ENCODE peak calls at places on chromosomes 13 and 19, in six cellular contexts. One of them, this sample, is unnamed.

GRCh38 chr13:113074876-113075275 is 30.7 kb upstream of the F7 start:
- DNase-seq in NCI-H1105 treated with DMSO at 0.1 percent for 48 hours: no peak
- DNase-seq in HFF-Myc: no peak
- DNase-seq in CD4-positive, alpha-beta memory T cell: no peak
- DNase-seq in foreskin fibroblast: no peak
- DNase-seq in EH: no peak
- DNase-seq in this sample: no peak

GRCh38 chr19:1748115-1748702 is 5.1 kb upstream of the ONECUT3 start:
- DNase-seq in NCI-H1105 treated with DMSO at 0.1 percent for 48 hours: no peak
- DNase-seq in HFF-Myc: no peak
- DNase-seq in CD4-positive, alpha-beta memory T cell: no peak
- DNase-seq in foreskin fibroblast: no peak
- DNase-seq in EH: no peak
- DNase-seq in this sample: no peak

GRCh38 chr19:41325947-41326706 is 16.2 kb downstream of the CCDC97 start:
- DNase-seq in NCI-H1105 treated with DMSO at 0.1 percent for 48 hours: no peak
- DNase-seq in HFF-Myc: no peak
- DNase-seq in CD4-positive, alpha-beta memory T cell: no peak
- DNase-seq in foreskin fibroblast: peak
- DNase-seq in EH: peak
- DNase-seq in this sample: no peak

GRCh38 chr13:66446413-66446812 is 783.7 kb downstream of the PCDH9 start:
- DNase-seq in NCI-H1105 treated with DMSO at 0.1 percent for 48 hours: no peak
- DNase-seq in HFF-Myc: no peak
- DNase-seq in CD4-positive, alpha-beta memory T cell: no peak
- DNase-seq in foreskin fibroblast: no peak
- DNase-seq in EH: no peak
- DNase-seq in this sample: no peak

GRCh38 chr13:90105881-90106496 is 1241.5 kb upstream of the MIR17HG start:
- DNase-seq in NCI-H1105 treated with DMSO at 0.1 percent for 48 hours: no peak
- DNase-seq in HFF-Myc: no peak
- DNase-seq in CD4-positive, alpha-beta memory T cell: no peak
- DNase-seq in foreskin fibroblast: peak
- DNase-seq in EH: peak
- DNase-seq in this sample: no peak

GRCh38 chr19:54430306-54431254 is 15.3 kb downstream of the TTYH1 start:
- DNase-seq in NCI-H1105 treated with DMSO at 0.1 percent for 48 hours: peak
- DNase-seq in HFF-Myc: no peak
- DNase-seq in CD4-positive, alpha-beta memory T cell: peak
- DNase-seq in foreskin fibroblast: peak
- DNase-seq in EH: peak
- DNase-seq in this sample: no peak

GRCh38 chr13:51714663-51715168 is 89.2 kb downstream of the DHRS12 start:
- DNase-seq in NCI-H1105 treated with DMSO at 0.1 percent for 48 hours: no peak
- DNase-seq in HFF-Myc: no peak
- DNase-seq in CD4-positive, alpha-beta memory T cell: no peak
- DNase-seq in foreskin fibroblast: peak
- DNase-seq in EH: peak
- DNase-seq in this sample: no peak

GRCh38 chr13:50389726-50390125 is 374.5 kb downstream of the KCNRG start:
- DNase-seq in NCI-H1105 treated with DMSO at 0.1 percent for 48 hours: no peak
- DNase-seq in HFF-Myc: no peak
- DNase-seq in CD4-positive, alpha-beta memory T cell: no peak
- DNase-seq in foreskin fibroblast: no peak
- DNase-seq in EH: no peak
- DNase-seq in this sample: no peak

GRCh38 chr13:111390522-111391270 is 70.3 kb downstream of the TEX29 start:
- DNase-seq in NCI-H1105 treated with DMSO at 0.1 percent for 48 hours: no peak
- DNase-seq in HFF-Myc: no peak
- DNase-seq in CD4-positive, alpha-beta memory T cell: no peak
- DNase-seq in foreskin fibroblast: no peak
- DNase-seq in EH: no peak
- DNase-seq in this sample: no peak

GRCh38 chr13:21913010-21913409 is 242.1 kb downstream of the FGF9 start:
- DNase-seq in NCI-H1105 treated with DMSO at 0.1 percent for 48 hours: no peak
- DNase-seq in HFF-Myc: no peak
- DNase-seq in CD4-positive, alpha-beta memory T cell: no peak
- DNase-seq in foreskin fibroblast: no peak
- DNase-seq in EH: no peak
- DNase-seq in this sample: no peak

GRCh38 chr13:92963029-92963428 is 263.6 kb upstream of the GPC6 start:
- DNase-seq in NCI-H1105 treated with DMSO at 0.1 percent for 48 hours: no peak
- DNase-seq in HFF-Myc: no peak
- DNase-seq in CD4-positive, alpha-beta memory T cell: no peak
- DNase-seq in foreskin fibroblast: peak
- DNase-seq in EH: no peak
- DNase-seq in this sample: no peak

GRCh38 chr19:20162821-20163220 is 4.2 kb upstream of the ZNF486 start:
- DNase-seq in NCI-H1105 treated with DMSO at 0.1 percent for 48 hours: no peak
- DNase-seq in HFF-Myc: no peak
- DNase-seq in CD4-positive, alpha-beta memory T cell: peak
- DNase-seq in foreskin fibroblast: no peak
- DNase-seq in EH: no peak
- DNase-seq in this sample: no peak

GRCh38 chr19:18274303-18274775 is at the start of gene IQCN:
- DNase-seq in NCI-H1105 treated with DMSO at 0.1 percent for 48 hours: no peak
- DNase-seq in HFF-Myc: no peak
- DNase-seq in CD4-positive, alpha-beta memory T cell: peak
- DNase-seq in foreskin fibroblast: peak
- DNase-seq in EH: peak
- DNase-seq in this sample: no peak

GRCh38 chr13:67023088-67023893 is 206.8 kb downstream of the PCDH9 start:
- DNase-seq in NCI-H1105 treated with DMSO at 0.1 percent for 48 hours: peak
- DNase-seq in HFF-Myc: peak
- DNase-seq in CD4-positive, alpha-beta memory T cell: no peak
- DNase-seq in foreskin fibroblast: peak
- DNase-seq in EH: peak
- DNase-seq in this sample: no peak

GRCh38 chr19:5078179-5078578 is 109.3 kb downstream of the KDM4B start:
- DNase-seq in NCI-H1105 treated with DMSO at 0.1 percent for 48 hours: no peak
- DNase-seq in HFF-Myc: no peak
- DNase-seq in CD4-positive, alpha-beta memory T cell: peak
- DNase-seq in foreskin fibroblast: no peak
- DNase-seq in EH: no peak
- DNase-seq in this sample: no peak

GRCh38 chr19:13118424-13119193 is 545 bp downstream of the NACC1 start:
- DNase-seq in NCI-H1105 treated with DMSO at 0.1 percent for 48 hours: peak
- DNase-seq in HFF-Myc: no peak
- DNase-seq in CD4-positive, alpha-beta memory T cell: no peak
- DNase-seq in foreskin fibroblast: peak
- DNase-seq in EH: peak
- DNase-seq in this sample: no peak

GRCh38 chr19:38917921-38918491 is 6.0 kb upstream of the CCER2 start:
- DNase-seq in NCI-H1105 treated with DMSO at 0.1 percent for 48 hours: no peak
- DNase-seq in HFF-Myc: no peak
- DNase-seq in CD4-positive, alpha-beta memory T cell: no peak
- DNase-seq in foreskin fibroblast: peak
- DNase-seq in EH: peak
- DNase-seq in this sample: no peak

GRCh38 chr13:65063753-65064152 is 2166.4 kb downstream of the PCDH9 start:
- DNase-seq in NCI-H1105 treated with DMSO at 0.1 percent for 48 hours: peak
- DNase-seq in HFF-Myc: peak
- DNase-seq in CD4-positive, alpha-beta memory T cell: no peak
- DNase-seq in foreskin fibroblast: peak
- DNase-seq in EH: peak
- DNase-seq in this sample: no peak

GRCh38 chr19:40013991-40014390 is 17.1 kb downstream of the ZNF546 start:
- DNase-seq in NCI-H1105 treated with DMSO at 0.1 percent for 48 hours: no peak
- DNase-seq in HFF-Myc: no peak
- DNase-seq in CD4-positive, alpha-beta memory T cell: no peak
- DNase-seq in foreskin fibroblast: no peak
- DNase-seq in EH: no peak
- DNase-seq in this sample: no peak

GRCh38 chr19:29372921-29373797 is 152.6 kb upstream of the VSTM2B start:
- DNase-seq in NCI-H1105 treated with DMSO at 0.1 percent for 48 hours: no peak
- DNase-seq in HFF-Myc: no peak
- DNase-seq in CD4-positive, alpha-beta memory T cell: no peak
- DNase-seq in foreskin fibroblast: no peak
- DNase-seq in EH: no peak
- DNase-seq in this sample: no peak

GRCh38 chr19:4089400-4089908 is 22.8 kb upstream of the ZBTB7A start:
- DNase-seq in NCI-H1105 treated with DMSO at 0.1 percent for 48 hours: no peak
- DNase-seq in HFF-Myc: no peak
- DNase-seq in CD4-positive, alpha-beta memory T cell: peak
- DNase-seq in foreskin fibroblast: no peak
- DNase-seq in EH: no peak
- DNase-seq in this sample: no peak

GRCh38 chr19:13692096-13692495 is 72.2 kb upstream of the MRI1 start:
- DNase-seq in NCI-H1105 treated with DMSO at 0.1 percent for 48 hours: peak
- DNase-seq in HFF-Myc: no peak
- DNase-seq in CD4-positive, alpha-beta memory T cell: no peak
- DNase-seq in foreskin fibroblast: peak
- DNase-seq in EH: peak
- DNase-seq in this sample: no peak

GRCh38 chr13:72457151-72457550 is 270.3 kb downstream of the MZT1 start:
- DNase-seq in NCI-H1105 treated with DMSO at 0.1 percent for 48 hours: no peak
- DNase-seq in HFF-Myc: no peak
- DNase-seq in CD4-positive, alpha-beta memory T cell: no peak
- DNase-seq in foreskin fibroblast: no peak
- DNase-seq in EH: no peak
- DNase-seq in this sample: no peak

GRCh38 chr19:3203754-3204645 is 18.3 kb downstream of the NCLN start:
- DNase-seq in NCI-H1105 treated with DMSO at 0.1 percent for 48 hours: no peak
- DNase-seq in HFF-Myc: no peak
- DNase-seq in CD4-positive, alpha-beta memory T cell: no peak
- DNase-seq in foreskin fibroblast: no peak
- DNase-seq in EH: no peak
- DNase-seq in this sample: no peak